ENCODE peak calls at places on chromosomes 2 and 18, in four cellular contexts. J is AG09319; S is AG04450; Q is stimulated activated CD4-positive, alpha-beta T cell treated with anti-CD3 and anti-CD28 coated beads, Interleukin-1b, Interleukin-23, amount 100 ng/mL, for 4 hours. B is an unnamed sample.

GRCh38 chr2:25606892-25607291 is 66.5 kb downstream of the DTNB start:
- DNase-seq in Q (no peak), J (no peak), S (no peak), B (no peak)

GRCh38 chr2:24909555-24910177 is 10.4 kb downstream of the ADCY3 start:
- DNase-seq in Q (no peak), S (no peak), J (peak), B (no peak)

GRCh38 chr2:74597456-74597855 is 42.9 kb downstream of the DOK1 start:
- DNase-seq in J (no peak), Q (no peak), S (no peak), B (no peak)

GRCh38 chr2:20249170-20249569 is 24.2 kb upstream of the SDC1 start:
- DNase-seq in J (no peak), Q (no peak), S (no peak), B (no peak)

GRCh38 chr18:63808125-63808524 is 32.9 kb downstream of the SERPINB7 start:
- DNase-seq in J (no peak), S (no peak), Q (no peak), B (no peak)

GRCh38 chr2:37781028-37781427 is 109.6 kb upstream of the CDC42EP3 start:
- DNase-seq in J (no peak), Q (no peak), S (peak), B (no peak)

GRCh38 chr18:12656671-12657047 is 1.2 kb downstream of the SPIRE1 start:
- DNase-seq in S (no peak), Q (no peak), J (no peak), B (no peak)

GRCh38 chr2:6452702-6453481 is 412.8 kb downstream of the CMPK2 start:
- DNase-seq in S (no peak), J (no peak), Q (no peak), B (no peak)

GRCh38 chr2:10087360-10087759 is 7.1 kb upstream of the CYS1 start:
- DNase-seq in Q (no peak), J (no peak), S (no peak), B (no peak)

GRCh38 chr2:221402072-221402471 is 170.0 kb downstream of the EPHA4 start:
- DNase-seq in Q (no peak), S (peak), J (no peak), B (no peak)

GRCh38 chr2:133977385-133977784 is 276.5 kb upstream of the MGAT5 start:
- DNase-seq in J (no peak), Q (no peak), S (no peak), B (no peak)

GRCh38 chr2:178928077-178928476 is 120.9 kb upstream of the TTN start:
- DNase-seq in Q (no peak), J (no peak), S (no peak), B (no peak)

GRCh38 chr2:146523218-146523617 is 1321.6 kb upstream of the ACVR2A start:
- DNase-seq in S (no peak), Q (no peak), J (no peak), B (no peak)

B was measured in brain pericyte.